ENCODE peak calls at places on chromosomes 2 and 18, in six cellular contexts. One of them, this sample, is unnamed.

GRCh38 chr2:170012773-170013172 is 165.2 kb upstream of the MYO3B start:
- DNase-seq in mucosa of descending colon: no peak
- DNase-seq in thoracic aorta: no peak
- DNase-seq in NB4: no peak
- DNase-seq in stomach: no peak
- DNase-seq in heart right ventricle: no peak
- DNase-seq in this sample: no peak

GRCh38 chr2:174607584-174607983 is 10.0 kb upstream of the WIPF1 start:
- DNase-seq in thoracic aorta: no peak
- DNase-seq in NB4: no peak
- DNase-seq in mucosa of descending colon: no peak
- DNase-seq in heart right ventricle: no peak
- DNase-seq in stomach: no peak
- DNase-seq in this sample: no peak

GRCh38 chr2:67096886-67097285 is 300.2 kb upstream of the ETAA1 start:
- DNase-seq in heart right ventricle: no peak
- DNase-seq in mucosa of descending colon: no peak
- DNase-seq in NB4: no peak
- DNase-seq in thoracic aorta: no peak
- DNase-seq in stomach: no peak
- DNase-seq in this sample: no peak

GRCh38 chr2:20621366-20622295 is 29.3 kb downstream of the HS1BP3 start:
- DNase-seq in stomach: peak; percentile 20
- DNase-seq in thoracic aorta: no peak
- DNase-seq in mucosa of descending colon: peak; percentile 39
- DNase-seq in heart right ventricle: no peak
- DNase-seq in NB4: no peak
- DNase-seq in this sample: no peak

GRCh38 chr18:43278401-43278800 is 1.1 kb upstream of the SYT4 start:
- DNase-seq in mucosa of descending colon: no peak
- DNase-seq in NB4: no peak
- DNase-seq in heart right ventricle: no peak
- DNase-seq in thoracic aorta: no peak
- DNase-seq in stomach: no peak
- DNase-seq in this sample: no peak

GRCh38 chr2:70919672-70920366 is 15.9 kb upstream of the ATP6V1B1 start:
- DNase-seq in thoracic aorta: no peak
- DNase-seq in NB4: peak; percentile 82
- DNase-seq in stomach: peak; percentile 88
- DNase-seq in mucosa of descending colon: no peak
- DNase-seq in heart right ventricle: peak; percentile 86
- DNase-seq in this sample: peak; percentile 84

GRCh38 chr2:200964498-200964897 is 1.0 kb upstream of the ORC2 start:
- DNase-seq in mucosa of descending colon: no peak
- DNase-seq in NB4: peak; percentile 12
- DNase-seq in heart right ventricle: no peak
- DNase-seq in thoracic aorta: no peak
- DNase-seq in stomach: no peak
- DNase-seq in this sample: no peak

GRCh38 chr2:119491776-119492525 is 32.3 kb downstream of the SCTR start:
- DNase-seq in thoracic aorta: no peak
- DNase-seq in mucosa of descending colon: no peak
- DNase-seq in NB4: no peak
- DNase-seq in heart right ventricle: no peak
- DNase-seq in stomach: peak; percentile 74
- DNase-seq in this sample: peak; percentile 89

GRCh38 chr18:51541230-51541629 is 343.7 kb upstream of the MEX3C start:
- DNase-seq in mucosa of descending colon: no peak
- DNase-seq in thoracic aorta: no peak
- DNase-seq in heart right ventricle: no peak
- DNase-seq in NB4: no peak
- DNase-seq in stomach: no peak
- DNase-seq in this sample: no peak

GRCh38 chr2:151297882-151298281 is 8.4 kb upstream of the NMI start:
- DNase-seq in heart right ventricle: no peak
- DNase-seq in stomach: no peak
- DNase-seq in NB4: peak; percentile 83
- DNase-seq in thoracic aorta: no peak
- DNase-seq in mucosa of descending colon: no peak
- DNase-seq in this sample: peak; percentile 48

GRCh38 chr2:224837558-224837957 is 121.4 kb upstream of the CCDC195 start:
- DNase-seq in heart right ventricle: peak; percentile 6
- DNase-seq in thoracic aorta: no peak
- DNase-seq in NB4: no peak
- DNase-seq in mucosa of descending colon: no peak
- DNase-seq in stomach: no peak
- DNase-seq in this sample: peak; percentile 88

GRCh38 chr2:213238753-213239591 is 45.3 kb upstream of the SPAG16 start:
- DNase-seq in thoracic aorta: no peak
- DNase-seq in stomach: no peak
- DNase-seq in heart right ventricle: no peak
- DNase-seq in mucosa of descending colon: no peak
- DNase-seq in NB4: no peak
- DNase-seq in this sample: peak; percentile 95

GRCh38 chr2:160408575-160409291 is 84.9 kb downstream of the RBMS1 start:
- DNase-seq in thoracic aorta: no peak
- DNase-seq in NB4: no peak
- DNase-seq in mucosa of descending colon: no peak
- DNase-seq in stomach: no peak
- DNase-seq in heart right ventricle: no peak
- DNase-seq in this sample: no peak
- TF ChIP-seq CTCF in thoracic aorta: no peak
- TF ChIP-seq CTCF in NB4: no peak
- TF ChIP-seq CTCF in mucosa of descending colon: no peak
- TF ChIP-seq CTCF in stomach: no peak
- TF ChIP-seq CTCF in heart right ventricle: no peak
- TF ChIP-seq CTCF in this sample: peak; percentile 19

GRCh38 chr2:9002313-9002636 is 1.2 kb downstream of the MBOAT2 start:
- DNase-seq in thoracic aorta: no peak
- DNase-seq in stomach: no peak
- DNase-seq in heart right ventricle: no peak
- DNase-seq in NB4: no peak
- DNase-seq in mucosa of descending colon: no peak
- DNase-seq in this sample: no peak
- H3K4me3 ChIP-seq in thoracic aorta: peak overlapping the region; percentile 87
- H3K4me3 ChIP-seq in stomach: peak overlapping the region; percentile 85
- H3K4me3 ChIP-seq in heart right ventricle: peak overlapping the region; percentile 77
- H3K4me3 ChIP-seq in NB4: no peak overlapping the region
- H3K4me3 ChIP-seq in mucosa of descending colon: no peak overlapping the region
- H3K4me3 ChIP-seq in this sample: peak overlapping the region; percentile 70

GRCh38 chr2:120856421-120856862 is 120.8 kb downstream of the GLI2 start:
- DNase-seq in stomach: no peak
- DNase-seq in heart right ventricle: no peak
- DNase-seq in mucosa of descending colon: no peak
- DNase-seq in thoracic aorta: no peak
- DNase-seq in NB4: no peak
- DNase-seq in this sample: peak; percentile 51
- TF ChIP-seq CTCF in stomach: no peak
- TF ChIP-seq CTCF in heart right ventricle: no peak
- TF ChIP-seq CTCF in mucosa of descending colon: no peak
- TF ChIP-seq CTCF in thoracic aorta: peak; percentile 32
- TF ChIP-seq CTCF in NB4: no peak
- TF ChIP-seq CTCF in this sample: peak; percentile 34

GRCh38 chr18:54204883-54205282 is 19.6 kb downstream of the MBD2 start:
- DNase-seq in mucosa of descending colon: no peak
- DNase-seq in stomach: no peak
- DNase-seq in NB4: no peak
- DNase-seq in thoracic aorta: no peak
- DNase-seq in heart right ventricle: no peak
- DNase-seq in this sample: no peak

GRCh38 chr18:54206447-54206846 is 18.0 kb downstream of the MBD2 start:
- DNase-seq in stomach: no peak
- DNase-seq in mucosa of descending colon: no peak
- DNase-seq in thoracic aorta: no peak
- DNase-seq in NB4: no peak
- DNase-seq in heart right ventricle: no peak
- DNase-seq in this sample: no peak

GRCh38 chr18:54210463-54210862 is 14.0 kb downstream of the MBD2 start:
- DNase-seq in heart right ventricle: no peak
- DNase-seq in thoracic aorta: no peak
- DNase-seq in NB4: no peak
- DNase-seq in mucosa of descending colon: no peak
- DNase-seq in stomach: no peak
- DNase-seq in this sample: no peak

GRCh38 chr18:54205951-54206350 is 18.5 kb downstream of the MBD2 start:
- DNase-seq in heart right ventricle: no peak
- DNase-seq in stomach: no peak
- DNase-seq in mucosa of descending colon: no peak
- DNase-seq in NB4: no peak
- DNase-seq in thoracic aorta: no peak
- DNase-seq in this sample: peak; percentile 22

GRCh38 chr18:54209471-54210180 is 14.8 kb downstream of the MBD2 start:
- DNase-seq in heart right ventricle: no peak
- DNase-seq in NB4: no peak
- DNase-seq in mucosa of descending colon: no peak
- DNase-seq in thoracic aorta: no peak
- DNase-seq in stomach: no peak
- DNase-seq in this sample: no peak
- H3K4me3 ChIP-seq in heart right ventricle: no peak overlapping the region
- H3K4me3 ChIP-seq in NB4: no peak overlapping the region
- H3K4me3 ChIP-seq in mucosa of descending colon: no peak overlapping the region
- H3K4me3 ChIP-seq in thoracic aorta: no peak overlapping the region
- H3K4me3 ChIP-seq in stomach: no peak overlapping the region
- H3K4me3 ChIP-seq in this sample: no peak overlapping the region

DNA sequence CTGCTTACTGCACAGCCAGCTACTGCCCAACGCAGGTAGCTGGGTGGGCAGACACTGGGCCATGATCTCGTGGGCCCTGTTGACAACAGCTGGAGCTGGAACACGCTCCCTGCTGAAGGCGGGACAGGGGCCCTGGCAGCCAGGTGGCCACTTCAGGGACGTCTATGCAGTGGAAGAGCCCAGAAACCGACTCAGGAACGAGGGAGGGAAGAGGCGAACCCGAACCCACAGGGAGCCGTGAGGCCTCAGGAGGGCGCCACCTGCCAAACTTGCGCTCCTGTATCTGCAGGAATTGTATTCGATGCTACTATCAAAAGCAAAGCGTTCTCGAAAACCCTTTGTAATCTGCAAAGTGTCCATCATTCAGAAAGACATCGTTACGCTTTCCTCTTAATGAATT is 198.4 kb downstream of the EIPR1 start:
- DNase-seq in NB4: peak; percentile 35
- DNase-seq in thoracic aorta: no peak
- DNase-seq in heart right ventricle: no peak
- DNase-seq in stomach: no peak
- DNase-seq in mucosa of descending colon: no peak
- DNase-seq in this sample: no peak
- TF ChIP-seq CTCF in NB4: peak; percentile 50
- TF ChIP-seq CTCF in thoracic aorta: no peak
- TF ChIP-seq CTCF in heart right ventricle: no peak
- TF ChIP-seq CTCF in stomach: no peak
- TF ChIP-seq CTCF in mucosa of descending colon: no peak
- TF ChIP-seq CTCF in this sample: no peak

DNA sequence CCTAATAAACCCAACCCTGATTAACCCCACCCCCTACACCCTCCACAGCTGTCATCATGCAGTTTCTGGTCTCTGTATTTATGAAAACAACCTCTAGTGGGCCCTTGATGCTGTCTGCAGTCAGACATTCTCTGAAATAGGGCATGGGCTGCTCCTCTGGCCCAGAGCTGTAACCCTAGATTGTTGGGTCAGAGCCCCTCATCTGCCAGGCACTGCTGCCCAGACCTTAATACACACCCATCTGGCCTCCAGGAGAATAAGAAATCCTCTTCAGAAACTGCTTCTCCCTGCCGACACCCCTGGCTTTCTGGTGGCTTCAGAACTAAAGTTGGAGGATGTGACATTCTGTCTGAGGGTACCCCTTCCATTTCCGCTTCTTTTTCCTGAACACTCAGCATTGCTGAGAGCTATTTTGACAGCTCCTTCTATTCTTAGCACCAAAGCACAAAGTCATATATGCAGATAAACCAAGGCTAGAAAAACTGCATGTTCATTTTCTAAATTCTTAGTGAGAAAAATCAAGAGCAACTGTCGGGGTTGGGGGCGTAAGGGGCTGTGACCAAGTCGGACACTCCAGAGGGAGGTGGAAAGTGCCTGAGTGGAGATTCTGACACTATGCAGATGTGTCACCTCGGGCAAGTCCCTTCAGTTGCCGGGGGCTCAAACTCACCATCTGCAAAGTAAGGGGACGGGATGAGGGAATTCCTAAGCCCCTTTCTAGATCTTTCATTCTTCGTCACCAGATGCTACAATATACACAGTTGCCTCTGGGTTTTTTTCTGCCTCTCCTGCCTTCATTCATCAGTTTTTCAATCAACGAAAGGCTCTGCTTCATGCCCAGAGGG is 28.7 kb downstream of the SRSF7 start:
- DNase-seq in thoracic aorta: no peak
- DNase-seq in mucosa of descending colon: no peak
- DNase-seq in stomach: no peak
- DNase-seq in heart right ventricle: no peak
- DNase-seq in NB4: no peak
- DNase-seq in this sample: no peak
- H3K4me3 ChIP-seq in thoracic aorta: no peak overlapping the region
- H3K4me3 ChIP-seq in mucosa of descending colon: no peak overlapping the region
- H3K4me3 ChIP-seq in stomach: no peak overlapping the region
- H3K4me3 ChIP-seq in heart right ventricle: no peak overlapping the region
- H3K4me3 ChIP-seq in NB4: no peak overlapping the region
- H3K4me3 ChIP-seq in this sample: no peak overlapping the region

GRCh38 chr2:64679673-64680425 is 26.1 kb upstream of the SERTAD2 start:
- DNase-seq in thoracic aorta: no peak
- DNase-seq in stomach: no peak
- DNase-seq in heart right ventricle: no peak
- DNase-seq in mucosa of descending colon: no peak
- DNase-seq in NB4: no peak
- DNase-seq in this sample: no peak
- TF ChIP-seq CTCF in thoracic aorta: no peak
- TF ChIP-seq CTCF in stomach: no peak
- TF ChIP-seq CTCF in heart right ventricle: no peak
- TF ChIP-seq CTCF in mucosa of descending colon: no peak
- TF ChIP-seq CTCF in NB4: no peak
- TF ChIP-seq CTCF in this sample: no peak

GRCh38 chr2:25977768-25978167 is 4.5 kb downstream of the KIF3C start:
- DNase-seq in thoracic aorta: no peak
- DNase-seq in mucosa of descending colon: no peak
- DNase-seq in heart right ventricle: no peak
- DNase-seq in stomach: no peak
- DNase-seq in NB4: no peak
- DNase-seq in this sample: no peak
- H3K4me3 ChIP-seq in thoracic aorta: no peak overlapping the region
- H3K4me3 ChIP-seq in mucosa of descending colon: no peak overlapping the region
- H3K4me3 ChIP-seq in heart right ventricle: no peak overlapping the region
- H3K4me3 ChIP-seq in stomach: no peak overlapping the region
- H3K4me3 ChIP-seq in NB4: no peak overlapping the region
- H3K4me3 ChIP-seq in this sample: no peak overlapping the region

DNA sequence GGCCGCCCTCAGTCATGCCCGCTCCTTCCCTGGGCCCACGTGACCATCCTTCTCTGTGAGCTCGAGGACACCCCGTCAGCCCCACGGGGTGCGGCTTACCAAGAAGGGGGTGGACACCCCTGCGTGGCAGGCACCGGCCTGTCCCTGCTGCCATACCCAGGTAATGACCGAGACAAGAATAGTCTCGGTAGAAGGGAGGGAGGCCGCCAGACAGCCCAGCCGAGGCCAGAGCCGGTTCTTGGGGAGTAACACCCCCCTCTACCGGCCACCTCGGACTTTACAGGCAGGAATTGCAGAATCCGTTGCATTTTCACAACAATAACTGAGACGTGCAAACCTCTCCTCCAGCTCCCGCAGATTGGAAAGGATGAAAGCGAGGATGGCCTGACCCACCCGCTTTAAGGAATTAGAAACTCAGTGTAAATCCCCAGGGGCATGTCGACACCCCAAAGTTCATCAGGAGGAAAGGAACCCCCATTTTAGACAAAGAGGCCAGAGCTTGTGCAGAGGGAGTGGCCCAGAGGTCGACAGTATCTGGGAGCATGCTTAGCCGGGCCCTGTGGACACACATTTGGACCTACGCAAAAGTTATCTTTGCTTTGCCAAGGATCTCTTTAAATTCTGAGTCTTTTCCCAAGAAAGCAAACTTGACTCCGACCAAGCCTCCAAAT is 60.1 kb upstream of the GLI2 start:
- DNase-seq in NB4: peak; percentile 79
- DNase-seq in thoracic aorta: no peak
- DNase-seq in mucosa of descending colon: no peak
- DNase-seq in stomach: peak; percentile 68
- DNase-seq in heart right ventricle: peak; percentile 44
- DNase-seq in this sample: peak; percentile 73
- TF ChIP-seq CTCF in NB4: peak; percentile 75
- TF ChIP-seq CTCF in thoracic aorta: peak; percentile 70
- TF ChIP-seq CTCF in mucosa of descending colon: peak; percentile 32
- TF ChIP-seq CTCF in stomach: no peak
- TF ChIP-seq CTCF in heart right ventricle: peak; percentile 78
- TF ChIP-seq CTCF in this sample: peak; percentile 72